ENCODE peak calls at places on chromosome 12, in five cellular contexts. B is RCC 7860; T is ureter; H is activated T-cell treated with anti-CD3 and anti-CD28 coated beads, Interleukin-2, amount 50 U/mL, for 72 hours; Y is NCI-H1417. M is an unnamed sample.

GRCh38 chr12:69906411-69907216 is 81.6 kb downstream of the MYRFL start:
- DNase-seq in B (no peak), Y (no peak), T (no peak), H (no peak), M (no peak)

GRCh38 chr12:50394469-50395029 is 1.9 kb downstream of the FAM186A start:
- DNase-seq in H (no peak), Y (no peak), T (no peak), B (peak), M (no peak)

GRCh38 chr12:121373748-121374147 is 21.5 kb upstream of the ANAPC5 start:
- DNase-seq in H (no peak), Y (no peak), T (no peak), B (no peak), M (no peak)

GRCh38 chr12:5247144-5247543 is 184.8 kb upstream of the NTF3 start:
- DNase-seq in H (no peak), B (no peak), Y (no peak), T (no peak), M (no peak)

GRCh38 chr12:38316391-38317129 is at the start of gene ALG10B:
- DNase-seq in B (peak), Y (peak), H (peak), T (peak), M (peak)

GRCh38 chr12:5498081-5498480 is 66.2 kb downstream of the NTF3 start:
- DNase-seq in Y (no peak), B (peak), T (no peak), H (no peak), M (no peak)

GRCh38 chr12:111368291-111368683 is 608 bp downstream of the PHETA1 start:
- DNase-seq in Y (peak), T (no peak), B (no peak), H (no peak), M (no peak)

GRCh38 chr12:99390707-99391106 is 256.8 kb upstream of the GARIN6 start:
- DNase-seq in T (no peak), H (no peak), Y (peak), B (no peak), M (peak)

GRCh38 chr12:3097186-3097804 is 20.1 kb downstream of the TSPAN9 start:
- DNase-seq in B (peak), H (no peak), Y (no peak), T (peak), M (no peak)

GRCh38 chr12:108565976-108566375 is 3.6 kb downstream of the ISCU start:
- DNase-seq in T (peak), Y (peak), H (peak), B (peak), M (peak)

GRCh38 chr12:121915841-121916321 is 2.5 kb upstream of the CFAP251 start:
- DNase-seq in T (no peak), H (no peak), Y (peak), B (no peak), M (no peak)

GRCh38 chr12:6547566-6547965 is 8.3 kb downstream of the IFFO1 start:
- DNase-seq in Y (no peak), B (no peak), H (no peak), T (no peak), M (no peak)

GRCh38 chr12:94614288-94614721 is 36.1 kb downstream of the TMCC3 start:
- DNase-seq in T (no peak), B (peak), Y (no peak), H (no peak), M (no peak)

GRCh38 chr12:124747426-124748161 is 116.1 kb downstream of the SCARB1 start:
- DNase-seq in Y (no peak), H (no peak), T (no peak), B (peak), M (peak)

GRCh38 chr12:6336079-6336858 is 5.6 kb downstream of the TNFRSF1A start:
- DNase-seq in Y (peak), H (peak), B (peak), T (peak), M (peak)

GRCh38 chr12:74111688-74112360 is 425.8 kb upstream of the ATXN7L3B start:
- DNase-seq in T (no peak), Y (peak), B (no peak), H (peak), M (no peak)

GRCh38 chr12:13093191-13093849 is 10.1 kb downstream of the GSG1 start:
- DNase-seq in T (no peak), Y (no peak), B (no peak), H (no peak), M (peak)

GRCh38 chr12:88393017-88393767 is 187.1 kb downstream of the KITLG start:
- DNase-seq in H (no peak), T (no peak), B (no peak), Y (no peak), M (no peak)

GRCh38 chr12:56723352-56723751 is 1.7 kb downstream of the NACA start:
- DNase-seq in Y (no peak), T (no peak), B (no peak), H (no peak), M (no peak)

GRCh38 chr12:76450690-76451089 is 102.5 kb upstream of the BBS10 start:
- DNase-seq in H (no peak), Y (no peak), B (peak), T (no peak), M (peak)

GRCh38 chr12:69985656-69986055 is 160.6 kb downstream of the MYRFL start:
- DNase-seq in H (no peak), B (no peak), T (no peak), Y (no peak), M (peak)

GRCh38 chr12:20024194-20024593 is 344.1 kb upstream of the PDE3A start:
- DNase-seq in B (no peak), H (no peak), T (no peak), Y (no peak), M (no peak)

GRCh38 chr12:39272934-39273770 is 169.8 kb downstream of the KIF21A start:
- DNase-seq in Y (peak), B (peak), H (peak), T (no peak), M (peak)

GRCh38 chr12:121576851-121577391 is 3.9 kb downstream of the KDM2B start:
- DNase-seq in T (no peak), B (peak), Y (no peak), H (no peak), M (no peak)

GRCh38 chr12:57309420-57309819 is 58.4 kb upstream of the STAC3 start:
- DNase-seq in B (no peak), T (no peak), Y (no peak), H (no peak), M (peak)

GRCh38 chr12:19654630-19655384 is 215.5 kb downstream of the AEBP2 start:
- DNase-seq in B (no peak), Y (no peak), T (no peak), H (no peak), M (no peak)

GRCh38 chr12:67721216-67721615 is 72.7 kb downstream of the DYRK2 start:
- DNase-seq in Y (no peak), B (no peak), T (no peak), H (no peak), M (no peak)

GRCh38 chr12:77133566-77133965 is 68.2 kb upstream of the E2F7 start:
- DNase-seq in T (no peak), B (no peak), H (peak), Y (no peak), M (no peak)

GRCh38 chr12:39587247-39587646 is 32.4 kb downstream of the ABCD2 start:
- DNase-seq in Y (peak), H (peak), B (no peak), T (no peak), M (no peak)

GRCh38 chr12:117313906-117314305 is 47.5 kb downstream of the NOS1 start:
- DNase-seq in H (no peak), T (no peak), Y (no peak), B (no peak), M (no peak)

GRCh38 chr12:11705010-11705409 is 55.5 kb downstream of the ETV6 start:
- DNase-seq in Y (no peak), T (no peak), B (peak), H (no peak), M (no peak)

GRCh38 chr12:18165422-18165871 is 75.5 kb upstream of the RERGL start:
- DNase-seq in T (no peak), Y (peak), B (peak), H (peak), M (peak)

GRCh38 chr12:106133136-106134087 is 5.3 kb downstream of the NUAK1 start:
- DNase-seq in B (peak), Y (no peak), T (no peak), H (no peak), M (peak)

GRCh38 chr12:93387780-93388179 is 10.1 kb downstream of the NUDT4 start:
- DNase-seq in Y (no peak), H (peak), B (peak), T (no peak), M (peak)

GRCh38 chr12:27824126-27824842 is 44.2 kb upstream of the MANSC4 start:
- DNase-seq in T (no peak), H (peak), B (no peak), Y (no peak), M (no peak)